ENCODE peak calls at places on chromosomes 2 and 18, in eight cellular contexts. M is HCT116, R is A549, Z is HepG2, K is endothelial cell of umbilical vein, E is K562, W is WTC11, I is H1. T is an unnamed sample.

GRCh38 chr2:33121925-33122324 is 175.2 kb downstream of the LTBP1 start:
- DNase-seq in Z (no peak), K (no peak), I (no peak), W (no peak), R (no peak), M (no peak), E (no peak), T (no peak)

GRCh38 chr2:235399895-235400294 is 93.9 kb upstream of the AGAP1 start:
- DNase-seq in I (no peak), K (no peak), M (no peak), E (no peak), Z (no peak), R (no peak), W (no peak), T (no peak)

GRCh38 chr18:8813621-8814020 is 108.3 kb downstream of the MTCL1 start:
- DNase-seq in Z (no peak), I (no peak), E (no peak), K (no peak), W (no peak), R (no peak), M (no peak), T (no peak)

GRCh38 chr18:48859311-48860275 is 91.2 kb downstream of the SMAD7 start:
- DNase-seq in K (no peak), R (no peak), E (no peak), M (no peak), W (peak), Z (no peak), I (no peak), T (no peak)

GRCh38 chr2:42909966-42910365 is 117.6 kb upstream of the HAAO start:
- DNase-seq in Z (no peak), K (no peak), I (no peak), W (no peak), M (no peak), E (no peak), R (no peak), T (no peak)

GRCh38 chr2:14752294-14752693 is 119.8 kb downstream of the LRATD1 start:
- DNase-seq in K (no peak), W (no peak), E (no peak), Z (no peak), R (no peak), I (no peak), M (no peak), T (no peak)

GRCh38 chr2:128472789-128473174 is 154.1 kb upstream of the HS6ST1 start:
- DNase-seq in Z (no peak), E (no peak), M (no peak), I (no peak), K (no peak), R (no peak), W (no peak), T (no peak)

GRCh38 chr2:132662742-132663141 is 7.3 kb downstream of the LYPD1 start:
- DNase-seq in W (no peak), E (no peak), M (no peak), K (peak), I (no peak), R (no peak), Z (no peak), T (no peak)

GRCh38 chr2:36975306-36975705 is 9.0 kb upstream of the STRN start:
- DNase-seq in E (no peak), K (no peak), I (no peak), Z (no peak), W (no peak), R (no peak), M (no peak), T (no peak)

GRCh38 chr18:37294951-37295350 is 270.6 kb downstream of the CELF4 start:
- DNase-seq in Z (peak), K (peak), E (peak), W (peak), R (peak), I (peak), M (no peak), T (peak)

GRCh38 chr2:70687461-70687795 is 80.6 kb downstream of the ADD2 start:
- DNase-seq in W (no peak), K (no peak), E (no peak), R (no peak), I (no peak), Z (no peak), M (no peak), T (no peak)

GRCh38 chr2:37885329-37885993 is 39.6 kb upstream of the RMDN2 start:
- DNase-seq in E (no peak), M (no peak), K (no peak), W (no peak), Z (no peak), R (no peak), I (no peak), T (no peak)

GRCh38 chr18:58453913-58454317 is 175.0 kb downstream of the ALPK2 start:
- DNase-seq in I (no peak), K (no peak), M (no peak), W (no peak), E (no peak), R (no peak), Z (no peak), T (no peak)

DNA sequence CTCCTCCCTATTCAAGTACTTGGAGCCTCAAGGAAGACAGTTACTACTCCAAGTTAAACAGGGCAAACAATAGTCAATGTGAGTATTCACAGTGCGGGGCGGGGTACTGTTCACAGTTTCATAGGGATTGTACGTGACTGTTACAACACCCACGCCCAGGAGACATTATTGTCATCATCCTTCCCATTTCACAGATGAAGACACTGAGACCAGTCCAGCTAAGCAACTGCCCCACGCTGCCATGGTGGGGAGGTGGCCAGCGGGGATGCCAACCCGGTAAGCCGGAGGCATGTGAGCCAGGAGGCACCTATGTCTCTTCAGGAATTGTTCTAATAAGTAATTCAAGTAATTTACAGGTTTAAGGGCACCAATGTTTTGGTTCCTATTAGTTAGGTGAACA is 982 bp downstream of the HJURP start:
- DNase-seq in E (no peak), I (no peak), R (peak), W (no peak), K (no peak), M (no peak), Z (no peak), T (peak)
- TF ChIP-seq MAX in E (no peak), I (no peak), R (no peak), W (no peak), K (no peak), M (no peak), Z (no peak), T (no peak)

GRCh38 chr18:26429535-26429934 is 118.8 kb downstream of the KCTD1 start:
- DNase-seq in I (no peak), Z (peak), E (no peak), M (peak), W (no peak), K (no peak), R (peak), T (no peak)
- TF ChIP-seq MAX in I (no peak), Z (no peak), E (no peak), M (peak), W (no peak), K (no peak), R (no peak), T (no peak)

GRCh38 chr2:24950100-24950499 is 21.7 kb downstream of the DNAJC27 start:
- DNase-seq in E (no peak), M (no peak), I (no peak), Z (no peak), K (no peak), W (no peak), R (no peak), T (no peak)
- TF ChIP-seq MAX in E (no peak), M (no peak), I (no peak), Z (no peak), K (no peak), W (no peak), R (no peak), T (no peak)

DNA sequence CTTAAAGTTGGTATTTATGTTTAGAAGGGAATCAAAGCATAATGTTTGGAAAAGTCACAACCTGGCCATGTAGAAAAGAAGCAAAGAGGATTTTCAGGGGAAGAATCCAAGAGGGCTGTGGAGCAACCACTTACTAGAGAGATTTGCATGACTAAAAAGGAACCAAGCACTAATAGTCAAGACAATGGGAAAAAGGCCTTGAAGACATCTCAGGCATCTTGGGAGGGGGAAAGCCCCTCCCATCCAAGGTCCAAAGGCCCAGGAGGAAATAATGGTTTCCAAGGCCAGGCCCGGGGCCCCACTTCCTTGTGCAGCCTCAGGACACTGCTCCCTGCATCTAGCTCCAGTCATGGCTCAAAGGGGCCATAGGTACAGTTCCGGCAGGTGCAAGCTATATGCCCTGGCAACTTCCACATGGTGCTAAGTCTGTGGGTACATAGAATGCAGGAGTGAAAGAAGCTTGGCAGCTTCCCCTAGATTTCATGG is 128.1 kb downstream of the EIPR1 start:
- DNase-seq in Z (no peak), R (no peak), W (no peak), K (no peak), M (no peak), E (no peak), I (no peak), T (no peak)
- TF ChIP-seq MAX in Z (no peak), R (no peak), W (no peak), K (no peak), M (no peak), E (no peak), I (no peak), T (no peak)

DNA sequence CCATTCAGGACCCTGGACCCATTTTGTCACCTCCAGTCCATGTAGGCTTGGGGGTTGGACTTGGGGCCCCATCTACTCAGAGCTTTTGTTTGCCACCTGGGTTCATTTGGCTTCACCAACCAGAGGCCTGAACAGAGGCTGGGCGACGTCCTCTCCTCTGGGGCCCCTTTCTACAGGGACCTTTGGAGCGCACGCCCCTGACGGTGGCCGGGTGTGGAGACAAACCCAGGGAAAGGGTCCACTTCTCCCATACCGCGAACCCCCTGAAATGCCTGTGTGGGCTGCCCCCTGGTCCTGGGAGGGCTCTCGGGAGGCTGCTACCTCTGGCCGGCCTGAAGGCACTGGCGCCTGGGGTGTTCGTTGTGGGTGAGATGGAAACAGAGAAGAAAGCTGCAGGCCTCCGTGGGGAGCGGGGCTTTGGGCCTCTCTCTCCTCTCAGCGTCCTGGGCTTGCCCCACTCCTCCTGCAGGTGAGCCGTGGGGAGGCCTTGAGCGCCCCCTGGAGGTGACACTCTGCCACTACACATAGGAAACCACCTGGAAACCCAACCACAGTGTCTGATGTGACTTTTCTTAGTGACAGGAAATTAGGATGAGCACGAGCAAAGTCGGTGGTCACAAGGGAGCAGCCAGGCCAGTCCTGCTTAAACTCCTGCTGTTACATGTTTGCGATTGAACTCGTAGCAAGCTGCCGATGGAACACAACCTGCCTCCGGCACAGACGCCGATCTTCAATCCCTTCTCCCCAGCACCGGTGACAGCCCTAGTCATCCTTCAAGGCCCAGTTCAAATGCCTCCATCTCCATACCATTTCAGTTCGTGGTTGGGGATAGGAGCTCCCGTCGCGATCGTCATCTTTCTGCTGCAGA is 12.0 kb upstream of the NTSR2 start:
- DNase-seq in K (no peak), E (peak), Z (peak), M (peak), I (no peak), R (peak), W (peak), T (peak)
- TF ChIP-seq MAX in K (no peak), E (peak), Z (peak), M (no peak), I (no peak), R (no peak), W (peak), T (peak)

GRCh38 chr2:12716250-12717190 is at the start of gene TRIB2:
- DNase-seq in I (no peak), Z (peak), W (peak), E (peak), R (peak), M (peak), K (peak), T (peak)
- TF ChIP-seq MAX in I (peak), Z (peak), W (no peak), E (no peak), R (no peak), M (no peak), K (no peak), T (no peak)

DNA sequence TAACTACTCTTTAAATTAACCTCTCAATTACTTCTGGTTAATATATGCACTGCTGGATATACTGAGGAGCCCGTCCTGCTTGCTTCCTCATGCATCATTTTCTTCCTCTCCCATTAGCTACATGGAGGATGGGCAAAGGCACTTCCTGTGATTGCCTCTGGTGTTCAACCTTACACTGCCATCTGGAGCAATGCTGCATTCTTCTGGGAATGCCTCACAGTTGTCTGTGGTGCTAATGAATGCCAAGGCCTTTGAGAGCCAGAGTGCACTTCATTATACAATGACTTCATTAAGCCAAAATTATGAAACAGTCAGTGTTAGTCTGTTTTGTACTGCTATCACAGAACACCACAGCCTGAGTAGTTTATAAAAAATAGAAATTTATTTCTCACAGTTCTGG is 134.8 kb upstream of the DOCK10 start:
- DNase-seq in K (no peak), R (peak), Z (no peak), I (no peak), W (no peak), M (no peak), E (no peak), T (no peak)
- TF ChIP-seq MAX in K (no peak), R (no peak), Z (no peak), I (no peak), W (no peak), M (no peak), E (no peak), T (no peak)